ENCODE peak calls at places on chromosomes 11 and 22, in eight cellular contexts. S is cardiac fibroblast; X is naive thymus-derived CD4-positive, alpha-beta T cell; E is cardiac muscle cell; N is KBM-7; A is GM12865; Y is CD4-positive, alpha-beta memory T cell; O is neural progenitor cell. P is an unnamed sample.

GRCh38 chr11:124867700-124868099 is 2.5 kb downstream of the ROBO3 start:
- DNase-seq in S (peak), X (no peak), E (peak), N (peak), A (peak), Y (no peak), O (peak), P (peak)

GRCh38 chr22:42376721-42377177 is 55.5 kb downstream of the NFAM1 start:
- DNase-seq in S (peak), X (no peak), E (peak), N (no peak), A (peak), Y (no peak), O (peak), P (no peak)

GRCh38 chr11:78787696-78788095 is 213.0 kb upstream of the NARS2 start:
- DNase-seq in S (no peak), X (no peak), E (no peak), N (no peak), A (no peak), Y (no peak), O (no peak), P (no peak)

GRCh38 chr11:110356769-110357671 is 60.6 kb upstream of the RDX start:
- DNase-seq in S (no peak), X (no peak), E (peak), N (no peak), A (no peak), Y (no peak), O (no peak), P (peak)

GRCh38 chr11:120130991-120131760 is 6.7 kb downstream of the TRIM29 start:
- DNase-seq in S (no peak), X (no peak), E (no peak), N (no peak), A (no peak), Y (no peak), O (no peak), P (no peak)

GRCh38 chr11:104968365-104968855 is at the start of gene CASP4:
- DNase-seq in S (peak), X (peak), E (peak), N (peak), A (peak), Y (peak), O (no peak), P (peak)

GRCh38 chr11:107598225-107599139 is 7.5 kb downstream of the ELMOD1 start:
- DNase-seq in S (peak), X (no peak), E (peak), N (peak), A (peak), Y (no peak), O (peak), P (peak)

GRCh38 chr11:34728609-34729008 is 107.7 kb downstream of the EHF start:
- DNase-seq in S (no peak), X (no peak), E (no peak), N (no peak), A (no peak), Y (no peak), O (no peak), P (no peak)

GRCh38 chr22:46175631-46176030 is 25.3 kb downstream of the PPARA start:
- DNase-seq in S (no peak), X (no peak), E (no peak), N (no peak), A (no peak), Y (no peak), O (no peak), P (peak)

GRCh38 chr11:32586576-32587190 is 3.1 kb downstream of the EIF3M start:
- DNase-seq in S (peak), X (no peak), E (peak), N (peak), A (peak), Y (no peak), O (peak), P (peak)

GRCh38 chr11:92457250-92457649 is 232.6 kb downstream of the FAT3 start:
- DNase-seq in S (peak), X (no peak), E (no peak), N (no peak), A (no peak), Y (no peak), O (no peak), P (peak)

GRCh38 chr22:50420015-50420414 is 54.8 kb downstream of the SBF1 start:
- DNase-seq in S (no peak), X (no peak), E (no peak), N (no peak), A (no peak), Y (no peak), O (no peak), P (no peak)